ENCODE peak calls at places on chromosomes 3 and 15, in four cellular contexts. L, W, K and G are unnamed samples. For H3K4me1 and H3K9me3, the result is how much of the 10 kb centered on the place peaks cover.

GRCh38 chr3:183490653-183491052 is 62.2 kb upstream of the MCF2L2 start:
- DNase-seq in L (no peak), W (no peak), K (peak), G (no peak)

GRCh38 chr3:39234705-39235104 is 42.3 kb upstream of the XIRP1 start:
- DNase-seq in L (no peak), W (no peak), K (no peak), G (no peak)

GRCh38 chr3:31952205-31952604 is 28.9 kb downstream of the OSBPL10 start:
- DNase-seq in L (no peak), W (no peak), K (peak), G (no peak)

GRCh38 chr3:168914662-168915061 is 748.9 kb downstream of the MECOM start:
- DNase-seq in L (no peak), W (no peak), K (no peak), G (no peak)

GRCh38 chr15:80188293-80188692 is 35.5 kb downstream of the FAH start:
- DNase-seq in L (no peak), W (no peak), K (no peak), G (no peak)

GRCh38 chr3:169923189-169923588 is 11.8 kb downstream of the SAMD7 start:
- DNase-seq in L (no peak), W (peak), K (peak), G (peak)

GRCh38 chr3:196667056-196667844 is 27.8 kb downstream of the NRROS start:
- DNase-seq in L (no peak), W (no peak), K (no peak), G (no peak)

GRCh38 chr3:152902141-152902669 is 67.3 kb downstream of the P2RY1 start:
- DNase-seq in L (no peak), W (no peak), K (no peak), G (no peak)

GRCh38 chr3:196666001-196666867 is 26.7 kb downstream of the NRROS start:
- DNase-seq in L (no peak), W (no peak), K (no peak), G (peak)

GRCh38 chr3:145798005-145798404 is 363.0 kb downstream of the PLOD2 start:
- DNase-seq in L (no peak), W (no peak), K (no peak), G (no peak)

GRCh38 chr3:45596290-45596791 is 1.8 kb downstream of the LIMD1 start:
- DNase-seq in L (peak), W (no peak), K (peak), G (no peak)

GRCh38 chr3:45597581-45597980 is 3.0 kb downstream of the LIMD1 start:
- DNase-seq in L (no peak), W (no peak), K (no peak), G (no peak)

GRCh38 chr3:45599424-45599886 is 4.9 kb downstream of the LIMD1 start:
- DNase-seq in L (peak), W (no peak), K (peak), G (no peak)

GRCh38 chr3:45595364-45596154 is 1.0 kb downstream of the LIMD1 start:
- DNase-seq in L (no peak), W (no peak), K (peak), G (no peak)

DNA sequence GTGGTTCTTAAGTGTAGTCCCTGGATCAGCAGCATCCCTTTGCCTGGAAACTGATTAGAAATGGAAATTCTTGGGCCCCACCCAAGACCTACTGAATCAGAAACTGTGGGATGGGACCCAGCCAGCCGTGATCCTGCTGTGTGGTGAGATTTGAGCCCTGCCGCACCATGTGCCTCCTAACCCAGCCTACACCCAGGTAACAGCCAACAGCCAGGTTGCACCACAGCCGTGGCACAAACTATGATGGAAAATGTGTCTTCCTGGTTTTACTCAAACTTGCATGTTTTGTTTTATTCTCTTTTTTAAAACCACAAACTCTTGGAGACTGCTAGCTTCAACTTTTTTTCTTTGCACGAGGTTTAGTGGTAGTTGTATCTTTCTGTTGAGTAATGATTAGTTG is 2.6 kb downstream of the LIMD1 start:
- DNase-seq in L (peak), W (no peak), K (peak), G (no peak)
- H3K4me3 ChIP-seq in L (peak), W (no peak), K (no peak), G (no peak)

DNA sequence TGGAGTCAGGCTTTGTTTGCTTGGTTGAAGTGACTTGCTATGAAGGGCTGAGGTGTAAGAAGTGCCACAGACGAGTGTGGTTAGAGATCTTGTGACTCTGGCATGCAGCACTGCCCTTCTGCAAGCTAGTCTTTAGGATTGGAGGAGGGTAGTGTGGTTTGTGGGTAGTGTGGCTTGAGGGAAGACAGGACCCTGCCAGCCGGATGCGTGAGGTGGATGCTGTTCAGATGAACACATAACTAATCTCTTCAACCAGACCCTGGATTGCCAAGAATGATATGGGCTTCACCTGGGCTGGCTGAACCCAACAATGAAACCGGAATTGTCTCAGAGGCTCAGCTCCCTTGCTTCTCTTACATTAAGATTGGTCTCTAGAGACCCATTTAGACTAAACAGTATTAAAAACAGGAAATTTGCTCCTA is 32.7 kb downstream of the STARD9 start:
- DNase-seq in L (peak), W (no peak), K (peak), G (peak)
- H3K4me1 ChIP-seq in L (half or more), W (under half), K (under half), G (under half)

GRCh38 chr15:58330468-58330793 is 101.4 kb upstream of the LIPC start:
- DNase-seq in L (peak), W (no peak), K (no peak), G (no peak)
- H3K9me3 ChIP-seq in L (under half), W (under half), K (under half), G (under half)

DNA sequence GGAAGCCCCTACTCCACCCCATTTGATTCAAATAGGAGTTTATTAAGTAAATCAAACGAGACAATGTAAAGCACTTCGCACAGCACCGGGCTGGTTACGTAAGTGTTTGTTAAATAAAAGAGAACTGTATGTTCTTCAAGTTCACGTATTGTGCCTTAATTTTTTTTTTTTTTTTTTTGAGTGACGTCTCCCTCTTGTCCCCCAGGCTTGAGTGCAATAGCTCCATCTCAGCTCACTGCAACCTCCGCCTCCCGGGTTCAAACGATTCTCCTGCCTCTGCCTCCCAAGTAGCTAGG is 1.3 kb upstream of the WWTR1 start:
- DNase-seq in L (peak), W (peak), K (no peak), G (no peak)
- H3K4me3 ChIP-seq in L (peak), W (peak), K (no peak), G (no peak)